ENCODE peak calls at places on chromosomes 11 and 22, in nine cellular contexts. Z, R, Y, I, J, O, P, S and A are unnamed samples.

GRCh38 chr22:32069579-32070372 is 26.7 kb downstream of the SLC5A1 start:
- DNase-seq in Z (no peak), Y (no peak), P (no peak), R (no peak), O (no peak), J (no peak), I (no peak), S (no peak), A (no peak)

GRCh38 chr11:128906185-128907065 is 15.3 kb downstream of the KCNJ5 start:
- DNase-seq in Y (no peak), Z (no peak), S (no peak), I (no peak), R (no peak), O (no peak), J (no peak), P (no peak), A (no peak)

GRCh38 chr11:115699326-115699725 is 195.1 kb upstream of the CADM1 start:
- DNase-seq in P (no peak), R (no peak), Y (no peak), J (no peak), I (no peak), Z (no peak), O (no peak), S (no peak), A (no peak)

GRCh38 chr22:29511126-29511854 is 31.3 kb downstream of the NEFH start:
- DNase-seq in O (no peak), J (no peak), Y (no peak), I (no peak), S (no peak), R (no peak), Z (no peak), P (no peak), A (no peak)

GRCh38 chr11:105046898-105047579 is 1.9 kb upstream of the CARD16 start:
- DNase-seq in Z (no peak), S (peak), I (no peak), Y (peak), J (no peak), P (peak), O (peak), R (peak), A (no peak)

GRCh38 chr22:27183474-27183873 is 526.1 kb downstream of the MIAT start:
- DNase-seq in S (no peak), Z (no peak), Y (no peak), P (no peak), J (no peak), R (no peak), I (no peak), O (no peak), A (no peak)

GRCh38 chr11:11661356-11662040 is 39.7 kb upstream of the GALNT18 start:
- DNase-seq in Y (no peak), J (no peak), O (no peak), Z (no peak), I (no peak), R (no peak), P (no peak), S (no peak), A (no peak)

GRCh38 chr11:78057462-78058055 is 6.1 kb upstream of the THRSP start:
- DNase-seq in I (no peak), S (no peak), R (no peak), P (no peak), Z (no peak), Y (no peak), O (no peak), J (no peak), A (no peak)

GRCh38 chr11:134761361-134761760 is 349.3 kb upstream of the B3GAT1 start:
- DNase-seq in I (no peak), Y (no peak), Z (no peak), R (no peak), S (no peak), O (no peak), J (no peak), P (no peak), A (no peak)

GRCh38 chr11:87353904-87354303 is 316.2 kb downstream of the TMEM135 start:
- DNase-seq in O (no peak), Z (no peak), R (no peak), P (peak), Y (no peak), S (no peak), J (no peak), I (no peak), A (no peak)

GRCh38 chr11:110522456-110522855 is 92.7 kb downstream of the FDX1 start:
- DNase-seq in P (no peak), R (no peak), O (no peak), Z (no peak), S (no peak), I (no peak), Y (no peak), J (no peak), A (no peak)

GRCh38 chr11:66768088-66768521 is 39.1 kb upstream of the SPTBN2 start:
- DNase-seq in Y (no peak), R (no peak), O (peak), I (no peak), J (no peak), Z (no peak), S (no peak), P (no peak), A (no peak)

GRCh38 chr22:30086496-30086895 is 6.2 kb downstream of the HORMAD2 start:
- DNase-seq in P (no peak), R (no peak), Y (no peak), Z (no peak), S (no peak), J (no peak), I (no peak), O (no peak), A (no peak)

GRCh38 chr11:11931461-11932055 is 76.9 kb downstream of the DKK3 start:
- DNase-seq in O (peak), I (peak), P (peak), Z (no peak), R (peak), Y (peak), J (no peak), S (no peak), A (no peak)

GRCh38 chr11:8209208-8209807 is 40.5 kb upstream of the RIC3 start:
- DNase-seq in Z (no peak), O (no peak), I (no peak), J (no peak), Y (no peak), P (no peak), S (no peak), R (no peak), A (no peak)

GRCh38 chr11:73186294-73186850 is 31.7 kb upstream of the P2RY2 start:
- DNase-seq in J (no peak), O (peak), R (no peak), P (no peak), Z (no peak), I (no peak), S (no peak), Y (peak), A (no peak)

GRCh38 chr11:66268953-66269906 is 791 bp downstream of the RAB1B start:
- DNase-seq in Y (no peak), R (no peak), Z (no peak), S (no peak), O (peak), J (peak), P (peak), I (no peak), A (no peak)

GRCh38 chr22:46373838-46374662 is 38.5 kb downstream of the TRMU start:
- DNase-seq in Y (no peak), I (no peak), J (no peak), Z (no peak), P (peak), R (no peak), S (no peak), O (no peak), A (peak)

GRCh38 chr11:96760306-96760705 is 370.5 kb downstream of the JRKL start:
- DNase-seq in O (no peak), R (no peak), S (no peak), I (no peak), Y (no peak), P (no peak), Z (no peak), J (no peak), A (no peak)

GRCh38 chr22:22772883-22773282 is 114.7 kb upstream of the IGLL5 start:
- DNase-seq in Z (no peak), S (no peak), P (no peak), R (no peak), Y (no peak), J (no peak), O (no peak), I (no peak), A (no peak)

GRCh38 chr11:86134580-86135318 is 65.9 kb upstream of the PICALM start:
- DNase-seq in I (no peak), J (no peak), O (no peak), R (no peak), Y (no peak), P (no peak), Z (no peak), S (no peak), A (no peak)

GRCh38 chr11:94735907-94736306 is 32.2 kb upstream of the AMOTL1 start:
- DNase-seq in J (no peak), Z (no peak), R (no peak), S (no peak), I (no peak), Y (no peak), O (no peak), P (no peak), A (no peak)

GRCh38 chr11:72589802-72590761 is 84.1 kb downstream of the PDE2A start:
- DNase-seq in J (peak), Z (peak), Y (no peak), O (no peak), S (no peak), I (peak), P (peak), R (no peak), A (no peak)

GRCh38 chr11:57460756-57461749 is 725 bp downstream of the RTN4RL2 start:
- DNase-seq in R (no peak), S (no peak), I (no peak), O (no peak), Y (no peak), P (no peak), Z (no peak), J (no peak), A (no peak)

GRCh38 chr11:95723353-95723942 is 66.1 kb downstream of the FAM76B start:
- DNase-seq in S (no peak), Y (no peak), P (no peak), R (no peak), Z (no peak), J (no peak), I (no peak), O (no peak), A (no peak)

GRCh38 chr11:64742940-64743590 is 877 bp downstream of the RASGRP2 start:
- DNase-seq in P (peak), Z (peak), S (peak), O (peak), I (peak), J (peak), Y (no peak), R (no peak), A (peak)

GRCh38 chr11:58243954-58244353 is 15.2 kb upstream of the OR10Q1 start:
- DNase-seq in Y (no peak), J (no peak), Z (no peak), O (no peak), P (no peak), I (no peak), R (no peak), S (no peak), A (no peak)

GRCh38 chr11:66847461-66848232 is 4.4 kb downstream of the RCE1 start:
- DNase-seq in S (peak), P (no peak), Y (no peak), O (no peak), Z (no peak), R (no peak), J (no peak), I (peak), A (no peak)

GRCh38 chr11:26095340-26095739 is 236.6 kb upstream of the ANO3 start:
- DNase-seq in O (no peak), R (no peak), S (no peak), Y (no peak), Z (no peak), J (no peak), I (no peak), P (no peak), A (no peak)
- TF ChIP-seq CTCF in O (no peak), R (no peak), S (no peak), Y (no peak), Z (no peak), J (no peak), I (no peak), P (no peak), A (no peak)

GRCh38 chr22:49046546-49047305 is 780.9 kb downstream of the BRD1 start:
- DNase-seq in S (peak), Y (no peak), I (no peak), O (no peak), R (no peak), P (no peak), Z (peak), J (peak), A (no peak)
- TF ChIP-seq CTCF in S (no peak), Y (peak), I (no peak), O (no peak), R (no peak), P (no peak), Z (peak), J (peak), A (no peak)

GRCh38 chr22:35380537-35381423 is at the start of gene HMOX1:
- DNase-seq in S (peak), P (peak), Z (peak), O (peak), J (peak), R (peak), Y (peak), I (peak), A (peak)
- TF ChIP-seq CTCF in S (no peak), P (no peak), Z (no peak), O (no peak), J (no peak), R (no peak), Y (no peak), I (peak), A (no peak)

GRCh38 chr11:69443138-69443967 is 38.1 kb upstream of the LINC01488 start:
- DNase-seq in R (peak), Z (peak), Y (peak), P (peak), S (peak), J (peak), I (peak), O (peak), A (peak)

GRCh38 chr11:69443968-69444364 is 37.5 kb upstream of the LINC01488 start:
- DNase-seq in O (no peak), P (peak), Y (no peak), S (no peak), I (no peak), R (no peak), J (no peak), Z (no peak), A (no peak)

GRCh38 chr11:69444381-69445130 is 36.9 kb upstream of the LINC01488 start:
- DNase-seq in Z (peak), S (no peak), Y (peak), J (peak), O (peak), R (peak), P (no peak), I (no peak), A (no peak)

GRCh38 chr11:69446108-69446507 is 35.4 kb upstream of the LINC01488 start:
- DNase-seq in Z (no peak), S (no peak), O (no peak), I (no peak), J (no peak), R (no peak), P (no peak), Y (no peak), A (no peak)

GRCh38 chr11:69445131-69445470 is 36.4 kb upstream of the LINC01488 start:
- DNase-seq in Z (no peak), S (no peak), J (no peak), R (no peak), Y (no peak), I (no peak), O (no peak), P (no peak), A (no peak)
- TF ChIP-seq CTCF in Z (no peak), S (no peak), J (no peak), R (no peak), Y (no peak), I (no peak), O (no peak), P (no peak), A (no peak)

GRCh38 chr22:37806409-37807338 is 1.1 kb upstream of the GCAT start:
- DNase-seq in O (no peak), I (peak), P (peak), J (no peak), Y (no peak), R (no peak), Z (no peak), S (no peak), A (no peak)
- TF ChIP-seq CTCF in O (no peak), I (no peak), P (no peak), J (no peak), Y (no peak), R (no peak), Z (no peak), S (no peak), A (no peak)

GRCh38 chr22:45309422-45310227 is at the start of gene FAM118A:
- DNase-seq in O (peak), Z (peak), S (peak), Y (peak), R (peak), J (peak), P (peak), I (peak), A (peak)
- TF ChIP-seq CTCF in O (no peak), Z (no peak), S (no peak), Y (peak), R (no peak), J (no peak), P (no peak), I (peak), A (no peak)

DNA sequence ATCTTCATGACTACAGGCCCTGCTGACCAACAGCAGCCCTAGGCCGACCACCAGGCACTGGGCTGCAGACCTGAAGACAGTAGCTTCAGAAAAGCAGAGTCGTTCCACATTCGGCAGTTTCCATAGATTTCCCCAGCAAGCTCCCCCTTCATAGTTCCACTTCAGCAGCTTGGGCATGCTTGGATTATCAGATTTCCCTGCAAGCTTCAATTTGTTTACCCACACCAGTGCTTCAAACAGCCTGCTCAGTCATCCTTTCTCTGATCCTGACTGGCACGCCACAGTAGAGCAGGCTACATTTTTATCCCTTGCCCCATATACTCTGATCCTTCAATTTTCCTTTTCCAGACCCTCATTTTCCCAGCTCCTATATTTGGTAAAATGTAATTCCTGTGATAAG is 51.1 kb upstream of the CFAP300 start:
- DNase-seq in Z (no peak), Y (no peak), I (no peak), P (no peak), S (no peak), R (no peak), O (no peak), J (no peak), A (no peak)
- TF ChIP-seq CTCF in Z (no peak), Y (no peak), I (no peak), P (no peak), S (no peak), R (no peak), O (no peak), J (no peak), A (no peak)

DNA sequence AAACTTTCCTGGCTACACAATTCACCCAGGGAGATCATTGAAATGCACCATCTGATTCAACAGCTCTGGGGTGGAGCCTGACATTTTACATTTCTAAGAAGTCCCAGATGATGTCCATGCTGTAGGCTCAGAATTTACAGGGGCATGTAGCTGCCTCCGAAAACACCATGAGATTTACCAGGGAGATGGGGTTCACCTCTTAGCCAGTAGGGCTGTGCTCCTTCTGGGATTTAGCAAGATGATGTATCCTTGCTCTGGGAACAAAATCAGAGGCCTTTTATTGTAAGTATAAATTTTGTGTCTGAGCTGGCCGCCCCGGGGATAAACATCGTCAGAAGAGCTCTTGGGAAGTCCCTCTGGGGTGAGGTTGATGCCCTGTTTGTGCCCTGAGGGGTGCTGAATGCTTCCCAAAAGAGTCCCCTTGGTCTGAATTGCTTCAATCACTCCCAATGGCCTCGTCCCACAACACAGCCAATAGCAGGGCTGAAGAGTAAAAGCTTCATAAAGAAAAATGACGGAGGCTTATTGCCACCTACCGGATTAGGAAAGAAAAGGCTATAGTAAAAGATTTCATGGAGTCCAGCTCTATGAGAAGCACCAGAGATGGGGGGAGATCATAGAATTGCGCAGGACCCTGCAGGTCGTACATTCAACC is 33.4 kb upstream of the API5 start:
- DNase-seq in Z (no peak), P (peak), O (peak), R (no peak), S (no peak), J (no peak), Y (no peak), I (peak), A (no peak)
- TF ChIP-seq CTCF in Z (peak), P (no peak), O (peak), R (peak), S (no peak), J (peak), Y (no peak), I (peak), A (no peak)